ENCODE peak calls at places on chromosome 16, in six cellular contexts. B is right atrium auricular region, X is GM20000, S is testis, E is dorsolateral prefrontal cortex, L is cardiac fibroblast. K is an unnamed sample.

GRCh38 chr16:65121870-65122723 is at the start of gene CDH11:
- DNase-seq in B (no peak), X (no peak), S (peak; percentile 60), E (peak; percentile 34), L (peak; percentile 76), K (peak; percentile 81)

GRCh38 chr16:30395155-30395991 is at the start of gene ZNF48:
- DNase-seq in B (peak; percentile 83), X (peak; percentile 89), S (peak; percentile 91), E (peak; percentile 88), L (peak; percentile 81), K (peak; percentile 77)

GRCh38 chr16:25838724-25839186 is 147.0 kb downstream of the HS3ST4 start:
- DNase-seq in B (no peak), X (peak; percentile 29), S (peak; percentile 28), E (peak; percentile 36), L (peak; percentile 62), K (peak; percentile 42)

GRCh38 chr16:14608604-14609003 is 21.5 kb downstream of the PARN start:
- DNase-seq in B (peak; percentile 0), X (no peak), S (peak; percentile 24), E (no peak), L (no peak), K (no peak)

GRCh38 chr16:57529324-57530103 is 6.9 kb downstream of the CCDC102A start:
- DNase-seq in B (no peak), X (no peak), S (no peak), E (no peak), L (no peak), K (no peak)

GRCh38 chr16:6177781-6178180 is 1080.2 kb upstream of the EEF2KMT start:
- DNase-seq in B (no peak), X (no peak), S (no peak), E (no peak), L (no peak), K (no peak)

GRCh38 chr16:85614338-85615013 is 1.4 kb downstream of the GSE1 start:
- DNase-seq in B (no peak), X (no peak), S (no peak), E (no peak), L (no peak), K (no peak)

GRCh38 chr16:59259074-59259963 is 525.2 kb upstream of the GOT2 start:
- DNase-seq in B (no peak), X (no peak), S (no peak), E (no peak), L (no peak), K (no peak)

GRCh38 chr16:28149016-28149888 is 62.5 kb downstream of the XPO6 start:
- DNase-seq in B (no peak), X (no peak), S (no peak), E (no peak), L (peak; percentile 23), K (no peak)

GRCh38 chr16:57544129-57544653 is 1.7 kb downstream of the ADGRG5 start:
- DNase-seq in B (peak; percentile 40), X (peak; percentile 68), S (no peak), E (no peak), L (no peak), K (no peak)

GRCh38 chr16:82262244-82262643 is 92.2 kb upstream of the MPHOSPH6 start:
- DNase-seq in B (no peak), X (no peak), S (no peak), E (no peak), L (no peak), K (no peak)

GRCh38 chr16:59021751-59022150 is 287.6 kb upstream of the GOT2 start:
- DNase-seq in B (no peak), X (no peak), S (no peak), E (no peak), L (no peak), K (peak; percentile 35)

GRCh38 chr16:78925071-78925714 is 675.3 kb downstream of the MAF start:
- DNase-seq in B (no peak), X (peak; percentile 9), S (peak; percentile 43), E (no peak), L (peak; percentile 4), K (no peak)

GRCh38 chr16:69830534-69831211 is 68.5 kb downstream of the WWP2 start:
- DNase-seq in B (no peak), X (no peak), S (no peak), E (no peak), L (no peak), K (no peak)

GRCh38 chr16:49632111-49632797 is 223.7 kb downstream of the ZNF423 start:
- DNase-seq in B (no peak), X (no peak), S (no peak), E (no peak), L (no peak), K (no peak)

GRCh38 chr16:4110680-4111079 is 5.6 kb downstream of the ADCY9 start:
- DNase-seq in B (no peak), X (no peak), S (peak; percentile 51), E (no peak), L (no peak), K (no peak)

GRCh38 chr16:78816499-78817441 is 717.3 kb downstream of the WWOX start:
- DNase-seq in B (no peak), X (no peak), S (no peak), E (no peak), L (peak; percentile 0), K (no peak)

GRCh38 chr16:25988089-25988488 is 296.3 kb downstream of the HS3ST4 start:
- DNase-seq in B (no peak), X (no peak), S (no peak), E (no peak), L (no peak), K (no peak)

GRCh38 chr16:89358030-89359005 is 132.0 kb downstream of the ANKRD11 start:
- DNase-seq in B (no peak), X (no peak), S (no peak), E (no peak), L (no peak), K (no peak)

GRCh38 chr16:68406458-68407041 is 41.8 kb downstream of the SMPD3 start:
- DNase-seq in B (no peak), X (no peak), S (no peak), E (peak; percentile 23), L (no peak), K (peak; percentile 64)

GRCh38 chr16:30018731-30019158 is 4.3 kb upstream of the C16orf92 start:
- DNase-seq in B (no peak), X (no peak), S (no peak), E (peak; percentile 48), L (peak; percentile 12), K (peak; percentile 21)

GRCh38 chr16:54283735-54284318 is 2.8 kb downstream of the IRX3 start:
- DNase-seq in B (no peak), X (peak; percentile 38), S (no peak), E (no peak), L (no peak), K (no peak)
- TF ChIP-seq CTCF in B (no peak), X (no peak), S (no peak), E (no peak), L (no peak), K (no peak)

GRCh38 chr16:19215705-19216104 is 47.7 kb downstream of the SYT17 start:
- DNase-seq in B (no peak), X (no peak), S (no peak), E (no peak), L (no peak), K (no peak)

GRCh38 chr16:19213885-19214284 is 45.8 kb downstream of the SYT17 start:
- DNase-seq in B (no peak), X (no peak), S (no peak), E (no peak), L (no peak), K (no peak)

GRCh38 chr16:19212059-19212458 is 44.0 kb downstream of the SYT17 start:
- DNase-seq in B (no peak), X (no peak), S (no peak), E (no peak), L (no peak), K (no peak)

GRCh38 chr16:19210968-19211367 is 42.9 kb downstream of the SYT17 start:
- DNase-seq in B (no peak), X (peak; percentile 43), S (no peak), E (no peak), L (no peak), K (no peak)

GRCh38 chr16:19210175-19210924 is 42.3 kb downstream of the SYT17 start:
- DNase-seq in B (no peak), X (peak; percentile 50), S (no peak), E (no peak), L (no peak), K (peak; percentile 2)
- TF ChIP-seq CTCF in B (no peak), X (no peak), S (no peak), E (no peak), L (no peak), K (no peak)

GRCh38 chr16:11101695-11102522 is 154.1 kb downstream of the SOCS1 start:
- DNase-seq in B (no peak), X (no peak), S (no peak), E (no peak), L (peak; percentile 64), K (no peak)
- TF ChIP-seq CTCF in B (no peak), X (no peak), S (no peak), E (no peak), L (peak; percentile 6), K (peak; percentile 54)

GRCh38 chr16:67283039-67283825 is 3.9 kb downstream of the PLEKHG4 start:
- DNase-seq in B (no peak), X (no peak), S (no peak), E (no peak), L (peak; percentile 69), K (peak; percentile 8)
- TF ChIP-seq CTCF in B (no peak), X (no peak), S (no peak), E (no peak), L (peak; percentile 8), K (peak; percentile 43)

GRCh38 chr16:80527297-80527696 is 13.5 kb upstream of the DYNLRB2 start:
- DNase-seq in B (no peak), X (peak; percentile 58), S (peak; percentile 71), E (no peak), L (peak; percentile 55), K (peak; percentile 30)
- TF ChIP-seq CTCF in B (no peak), X (peak; percentile 42), S (peak; percentile 44), E (peak; percentile 22), L (peak; percentile 67), K (peak; percentile 87)

DNA sequence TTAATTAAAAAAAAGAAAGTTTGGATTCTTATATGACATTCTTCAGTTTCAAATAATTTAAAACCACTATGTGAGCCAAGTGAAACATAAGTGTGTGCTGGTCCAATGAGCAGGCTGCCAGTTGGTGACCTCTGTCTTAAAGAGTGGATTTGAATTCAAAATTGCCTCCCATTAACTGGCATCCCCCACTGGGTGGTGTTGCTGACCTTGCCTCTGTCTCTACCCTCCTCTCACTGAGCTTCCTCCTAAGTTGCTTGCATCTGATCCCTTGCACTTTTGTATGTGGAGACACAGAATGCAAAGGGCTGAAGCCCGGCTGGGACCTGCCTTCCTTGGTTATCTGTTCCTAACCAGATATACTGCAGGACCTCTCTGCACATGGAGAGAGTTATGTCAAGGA is 160.6 kb downstream of the CYLD start:
- DNase-seq in B (no peak), X (no peak), S (no peak), E (peak; percentile 24), L (no peak), K (no peak)
- TF ChIP-seq CTCF in B (no peak), X (no peak), S (no peak), E (peak; percentile 31), L (no peak), K (no peak)